ENCODE peak calls at places on chromosomes 2 and 18, in four cellular contexts. X is neural crest cell; U is epithelial cell of prostate; D is stimulated activated naive CD4-positive, alpha-beta T cell. M is an unnamed sample.

GRCh38 chr2:108448678-108449409 is at the start of gene GCC2:
- DNase-seq in U (peak; percentile 64), D (peak; percentile 95), X (peak; percentile 94), M (peak; percentile 55)

GRCh38 chr18:55268146-55268545 is 308.9 kb upstream of the CCDC68 start:
- DNase-seq in U (no peak), D (no peak), X (no peak), M (no peak)

GRCh38 chr2:17300141-17300540 is 218.1 kb downstream of the RAD51AP2 start:
- DNase-seq in U (peak; percentile 83), X (no peak), D (no peak), M (peak; percentile 77)

GRCh38 chr2:158207354-158207753 is 105.7 kb downstream of the UPP2 start:
- DNase-seq in D (no peak), U (no peak), X (no peak), M (no peak)

GRCh38 chr2:111523009-111523408 is 361.0 kb downstream of the ANAPC1 start:
- DNase-seq in D (no peak), X (no peak), U (no peak), M (no peak)

GRCh38 chr2:70887550-70888229 is 48.0 kb upstream of the ATP6V1B1 start:
- DNase-seq in D (peak; percentile 16), X (peak; percentile 72), U (no peak), M (no peak)

GRCh38 chr2:36677995-36678605 is 18.4 kb upstream of the VIT start:
- DNase-seq in D (no peak), X (no peak), U (no peak), M (no peak)

GRCh38 chr2:226733927-226734564 is 65.6 kb downstream of the IRS1 start:
- DNase-seq in D (no peak), U (no peak), X (no peak), M (no peak)

GRCh38 chr18:27005589-27005988 is 140.1 kb upstream of the AQP4 start:
- DNase-seq in U (no peak), D (no peak), X (no peak), M (no peak)

GRCh38 chr2:108916397-108917077 is 72.5 kb downstream of the EDAR start:
- DNase-seq in U (no peak), D (no peak), X (no peak), M (no peak)

GRCh38 chr2:40404500-40404899 is 47.4 kb downstream of the SLC8A1 start:
- DNase-seq in X (no peak), D (no peak), U (no peak), M (no peak)

GRCh38 chr2:205197468-205198129 is 484.7 kb upstream of the NRP2 start:
- DNase-seq in X (no peak), D (peak; percentile 42), U (no peak), M (no peak)

GRCh38 chr18:73690222-73690621 is 457.4 kb downstream of the FBXO15 start:
- DNase-seq in X (no peak), U (no peak), D (no peak), M (no peak)

GRCh38 chr2:39547811-39548719 is 111.0 kb upstream of the MAP4K3 start:
- DNase-seq in U (peak; percentile 91), D (no peak), X (no peak), M (peak; percentile 76)

GRCh38 chr18:58476521-58477210 is 152.2 kb downstream of the ALPK2 start:
- DNase-seq in X (no peak), D (no peak), U (no peak), M (no peak)

GRCh38 chr2:237475704-237476107 is 11.3 kb upstream of the MLPH start:
- DNase-seq in U (peak; percentile 36), D (no peak), X (no peak), M (no peak)

M was measured in keratinocyte.